ENCODE peak calls at places on chromosomes 13 and 19, in four cellular contexts. J is NCI-H2081, R is caudate nucleus, A is heart right ventricle. U is an unnamed sample.

GRCh38 chr19:50449236-50449899 is 16.7 kb downstream of the MYBPC2 start:
- DNase-seq in A (no peak), R (no peak), J (no peak), U (no peak)

GRCh38 chr19:45800009-45800553 is 7.4 kb upstream of the DMWD start:
- DNase-seq in A (no peak), R (no peak), J (no peak), U (no peak)

GRCh38 chr19:38869160-38869835 is 8.8 kb downstream of the RINL start:
- DNase-seq in A (no peak), J (peak), R (no peak), U (no peak)

GRCh38 chr13:98888222-98888889 is 89.5 kb downstream of the DOCK9 start:
- DNase-seq in A (no peak), J (no peak), R (no peak), U (no peak)

GRCh38 chr13:23701646-23702045 is 131.4 kb downstream of the TNFRSF19 start:
- DNase-seq in J (no peak), R (no peak), A (peak), U (no peak)

GRCh38 chr19:18257503-18258470 is 16.5 kb downstream of the IQCN start:
- DNase-seq in A (no peak), R (no peak), J (no peak), U (no peak)

GRCh38 chr19:4014541-4015491 is 7.3 kb downstream of the PIAS4 start:
- DNase-seq in R (no peak), A (peak), J (no peak), U (peak)

GRCh38 chr13:19984430-19985218 is 26.1 kb downstream of the ZMYM2 start:
- DNase-seq in J (peak), A (no peak), R (no peak), U (no peak)

GRCh38 chr19:3163230-3163886 is 15.2 kb upstream of the S1PR4 start:
- DNase-seq in J (peak), R (peak), A (peak), U (peak)

GRCh38 chr19:11848594-11849263 is at the start of gene ZNF439:
- DNase-seq in J (peak), A (peak), R (peak), U (peak)

GRCh38 chr19:35135389-35135909 is 590 bp upstream of the LGI4 start:
- DNase-seq in A (peak), R (peak), J (peak), U (peak)

GRCh38 chr19:21835810-21836444 is at the start of gene ZNF43:
- DNase-seq in J (peak), A (peak), R (peak), U (peak)

GRCh38 chr19:28488006-28488405 is 724.9 kb downstream of the UQCRFS1 start:
- DNase-seq in R (no peak), A (no peak), J (no peak), U (no peak)

GRCh38 chr19:29542327-29542726 is 16.5 kb downstream of the VSTM2B start:
- DNase-seq in J (no peak), R (no peak), A (no peak), U (no peak)

GRCh38 chr13:61084983-61085382 is 330.7 kb downstream of the PCDH20 start:
- DNase-seq in J (no peak), R (no peak), A (no peak), U (no peak)

GRCh38 chr13:103638706-103639105 is 572.5 kb upstream of the SLC10A2 start:
- DNase-seq in R (no peak), A (peak), J (no peak), U (no peak)